ENCODE peak calls at places on chromosomes 12 and 14, in five cellular contexts. X, Y, C, I and W are unnamed samples.

GRCh38 chr12:104276192-104277131 is 27.1 kb upstream of the EID3 start:
- DNase-seq in I (peak), X (no peak), Y (no peak), C (peak), W (no peak)

GRCh38 chr14:87380054-87380453 is 612.9 kb downstream of the GALC start:
- DNase-seq in I (no peak), X (no peak), C (no peak), Y (no peak), W (no peak)

GRCh38 chr12:98591209-98591608 is 2.3 kb upstream of the SLC25A3 start:
- DNase-seq in X (peak), Y (no peak), C (no peak), I (no peak), W (peak)

GRCh38 chr12:106753526-106753925 is 21.0 kb upstream of the RIC8B start:
- DNase-seq in Y (no peak), I (peak), X (no peak), C (no peak), W (no peak)

GRCh38 chr12:85835417-85835809 is 796 bp downstream of the RASSF9 start:
- DNase-seq in C (no peak), I (no peak), Y (no peak), X (peak), W (peak)

GRCh38 chr12:120760349-120761245 is 35.0 kb downstream of the ACADS start:
- DNase-seq in C (no peak), Y (no peak), X (no peak), I (no peak), W (no peak)

GRCh38 chr14:68216072-68216471 is 396.5 kb downstream of the RAD51B start:
- DNase-seq in C (no peak), Y (no peak), I (no peak), X (no peak), W (no peak)

GRCh38 chr12:127729381-127729780 is 537.6 kb upstream of the TMEM132C start:
- DNase-seq in C (no peak), Y (no peak), X (no peak), I (no peak), W (peak)

GRCh38 chr14:106318700-106319099 is 792.3 kb downstream of the TMEM121 start:
- DNase-seq in C (no peak), I (peak), X (no peak), Y (no peak), W (no peak)

GRCh38 chr12:42921741-42922511 is 332.4 kb upstream of the PRICKLE1 start:
- DNase-seq in X (no peak), C (peak), Y (no peak), I (no peak), W (no peak)

GRCh38 chr12:16880864-16881285 is 274.9 kb upstream of the LMO3 start:
- DNase-seq in Y (no peak), X (no peak), C (peak), I (no peak), W (no peak)

GRCh38 chr14:65594153-65594881 is 181.8 kb downstream of the FUT8 start:
- DNase-seq in Y (no peak), I (no peak), C (peak), X (no peak), W (no peak)

GRCh38 chr14:103161054-103161397 is 37.8 kb downstream of the TNFAIP2 start:
- DNase-seq in I (no peak), C (no peak), X (peak), Y (no peak), W (peak)

GRCh38 chr12:12086975-12087692 is 16.4 kb downstream of the BCL2L14 start:
- DNase-seq in Y (no peak), X (no peak), C (no peak), I (no peak), W (no peak)

GRCh38 chr14:95291859-95292542 is 27.7 kb downstream of the CLMN start:
- DNase-seq in C (peak), Y (no peak), X (peak), I (peak), W (no peak)

GRCh38 chr12:88946377-88946997 is 366.2 kb upstream of the KITLG start:
- DNase-seq in I (no peak), X (peak), C (no peak), Y (no peak), W (peak)

GRCh38 chr14:68506645-68507405 is 286.0 kb downstream of the ZFP36L1 start:
- DNase-seq in Y (no peak), I (peak), X (no peak), C (no peak), W (no peak)

GRCh38 chr12:18057051-18057450 is 32.9 kb downstream of the RERGL start:
- DNase-seq in C (no peak), X (no peak), I (no peak), Y (no peak), W (peak)

GRCh38 chr14:22039938-22040780 is 366.5 kb upstream of the OR4E1 start:
- DNase-seq in C (peak), I (peak), X (peak), Y (no peak), W (no peak)

GRCh38 chr12:53123578-53124351 is 20.5 kb downstream of the SOAT2 start:
- DNase-seq in X (no peak), Y (no peak), C (no peak), I (no peak), W (peak)

GRCh38 chr12:56377310-56377988 is 14.8 kb upstream of the APOF start:
- DNase-seq in Y (no peak), X (no peak), I (no peak), C (peak), W (peak)

GRCh38 chr14:105974902-105975301 is 448.5 kb downstream of the TMEM121 start:
- DNase-seq in X (no peak), I (peak), Y (peak), C (peak), W (no peak)

GRCh38 chr12:119693006-119693405 is 25.1 kb downstream of the PRKAB1 start:
- DNase-seq in Y (no peak), C (no peak), X (peak), I (no peak), W (peak)

GRCh38 chr14:85296466-85297210 is 233.3 kb upstream of the FLRT2 start:
- DNase-seq in Y (no peak), C (peak), X (peak), I (no peak), W (peak)

GRCh38 chr12:104138747-104139186 is 757 bp upstream of the NFYB start:
- DNase-seq in I (no peak), Y (no peak), X (no peak), C (peak), W (peak)

GRCh38 chr12:19648173-19648572 is 208.9 kb downstream of the AEBP2 start:
- DNase-seq in I (no peak), X (no peak), Y (no peak), C (no peak), W (no peak)

GRCh38 chr14:65038966-65039365 is 52.3 kb downstream of the FNTB start:
- DNase-seq in C (no peak), Y (no peak), I (no peak), X (no peak), W (no peak)